ENCODE peak calls at places on chromosomes 16 and 17, in six cellular contexts. One of them, this sample, is unnamed.

GRCh38 chr17:45013021-45013997 is 38.1 kb downstream of the DCAKD start:
- DNase-seq in CD4-positive, alpha-beta memory T cell: no peak
- DNase-seq in adrenal gland: no peak
- DNase-seq in PC-3: no peak
- DNase-seq in neuronal stem cell: no peak
- DNase-seq in left lung: no peak
- DNase-seq in this sample: no peak

GRCh38 chr17:76969598-76970172 is 101.5 kb downstream of the MGAT5B start:
- DNase-seq in CD4-positive, alpha-beta memory T cell: no peak
- DNase-seq in adrenal gland: no peak
- DNase-seq in PC-3: peak; percentile 62
- DNase-seq in neuronal stem cell: no peak
- DNase-seq in left lung: no peak
- DNase-seq in this sample: no peak

GRCh38 chr17:27504188-27504995 is 48.1 kb downstream of the KSR1 start:
- DNase-seq in CD4-positive, alpha-beta memory T cell: no peak
- DNase-seq in adrenal gland: no peak
- DNase-seq in PC-3: no peak
- DNase-seq in neuronal stem cell: no peak
- DNase-seq in left lung: no peak
- DNase-seq in this sample: no peak

GRCh38 chr17:77420804-77421634 is 280.2 kb downstream of the SEC14L1 start:
- DNase-seq in CD4-positive, alpha-beta memory T cell: peak; percentile 56
- DNase-seq in adrenal gland: peak; percentile 54
- DNase-seq in PC-3: no peak
- DNase-seq in neuronal stem cell: no peak
- DNase-seq in left lung: no peak
- DNase-seq in this sample: peak; percentile 74

GRCh38 chr17:65029605-65030308 is 26.8 kb downstream of the GNA13 start:
- DNase-seq in CD4-positive, alpha-beta memory T cell: no peak
- DNase-seq in adrenal gland: no peak
- DNase-seq in PC-3: no peak
- DNase-seq in neuronal stem cell: no peak
- DNase-seq in left lung: no peak
- DNase-seq in this sample: no peak

GRCh38 chr16:177394-177822 is 928 bp downstream of the HBA1 start:
- DNase-seq in CD4-positive, alpha-beta memory T cell: no peak
- DNase-seq in adrenal gland: no peak
- DNase-seq in PC-3: no peak
- DNase-seq in neuronal stem cell: no peak
- DNase-seq in left lung: no peak
- DNase-seq in this sample: no peak

GRCh38 chr16:35560637-35560984 is 2101.2 kb downstream of the TP53TG3F start:
- DNase-seq in CD4-positive, alpha-beta memory T cell: no peak
- DNase-seq in adrenal gland: no peak
- DNase-seq in PC-3: no peak
- DNase-seq in neuronal stem cell: no peak
- DNase-seq in left lung: no peak
- DNase-seq in this sample: no peak

GRCh38 chr17:19306160-19307111 is 56.1 kb downstream of the B9D1 start:
- DNase-seq in CD4-positive, alpha-beta memory T cell: peak; percentile 73
- DNase-seq in adrenal gland: no peak
- DNase-seq in PC-3: no peak
- DNase-seq in neuronal stem cell: no peak
- DNase-seq in left lung: no peak
- DNase-seq in this sample: no peak

GRCh38 chr17:64355536-64356303 is 34.9 kb downstream of the PECAM1 start:
- DNase-seq in CD4-positive, alpha-beta memory T cell: no peak
- DNase-seq in adrenal gland: no peak
- DNase-seq in PC-3: peak; percentile 80
- DNase-seq in neuronal stem cell: no peak
- DNase-seq in left lung: peak; percentile 10
- DNase-seq in this sample: no peak

DNA sequence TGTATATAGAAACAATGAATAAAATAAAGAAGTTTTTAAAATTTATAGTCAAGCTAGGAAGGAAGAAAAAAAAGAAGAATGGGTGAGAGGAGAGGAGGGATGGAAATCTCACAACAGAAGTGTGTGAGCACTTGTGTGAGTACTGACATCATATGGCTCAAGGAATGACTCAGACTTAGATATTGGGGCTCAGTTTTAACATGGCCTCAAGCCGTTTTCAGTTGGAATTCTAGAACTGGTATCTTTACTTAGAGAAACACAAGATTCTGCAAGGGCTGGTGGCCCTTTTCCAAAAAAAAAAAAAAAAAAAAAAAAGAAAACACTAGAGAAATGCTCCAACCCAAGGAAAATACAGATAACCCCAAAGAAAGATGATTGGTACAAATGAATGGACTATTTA is 55.1 kb downstream of the STXBP4 start:
- DNase-seq in CD4-positive, alpha-beta memory T cell: no peak
- DNase-seq in adrenal gland: no peak
- DNase-seq in PC-3: no peak
- DNase-seq in neuronal stem cell: no peak
- DNase-seq in left lung: no peak
- DNase-seq in this sample: no peak
- H3K9me3 ChIP-seq in CD4-positive, alpha-beta memory T cell: no peaks in the 10 kb centered on the region
- H3K9me3 ChIP-seq in adrenal gland: no peaks in the 10 kb centered on the region
- H3K9me3 ChIP-seq in PC-3: no peaks in the 10 kb centered on the region
- H3K9me3 ChIP-seq in neuronal stem cell: no peaks in the 10 kb centered on the region
- H3K9me3 ChIP-seq in left lung: no peaks in the 10 kb centered on the region
- H3K9me3 ChIP-seq in this sample: no peaks in the 10 kb centered on the region

DNA sequence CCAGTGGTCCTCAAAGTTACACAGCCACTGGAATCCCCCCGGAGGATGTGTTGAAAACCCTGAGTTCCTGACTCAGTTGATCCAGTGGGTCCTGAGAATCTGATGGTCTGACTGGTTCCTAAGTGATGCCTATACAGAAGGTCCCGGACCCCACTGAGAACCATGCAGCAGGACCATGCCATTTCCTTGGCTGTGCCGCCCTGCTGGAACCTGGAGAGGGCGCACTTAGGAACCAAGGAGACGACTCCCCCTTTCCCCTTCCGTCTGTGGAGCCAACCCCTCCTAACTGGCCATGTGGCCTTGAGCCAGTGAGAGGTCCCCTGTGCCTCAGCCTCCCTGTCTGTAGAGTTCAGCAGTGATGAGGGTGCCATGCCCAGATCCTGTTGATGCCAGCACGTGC is 22.0 kb downstream of the C16orf74 start:
- DNase-seq in CD4-positive, alpha-beta memory T cell: no peak
- DNase-seq in adrenal gland: no peak
- DNase-seq in PC-3: no peak
- DNase-seq in neuronal stem cell: no peak
- DNase-seq in left lung: no peak
- DNase-seq in this sample: no peak
- H3K4me3 ChIP-seq in CD4-positive, alpha-beta memory T cell: no peak overlapping the region
- H3K4me3 ChIP-seq in adrenal gland: no peak overlapping the region
- H3K4me3 ChIP-seq in PC-3: no peak overlapping the region
- H3K4me3 ChIP-seq in neuronal stem cell: no peak overlapping the region
- H3K4me3 ChIP-seq in left lung: no peak overlapping the region
- H3K4me3 ChIP-seq in this sample: no peak overlapping the region

DNA sequence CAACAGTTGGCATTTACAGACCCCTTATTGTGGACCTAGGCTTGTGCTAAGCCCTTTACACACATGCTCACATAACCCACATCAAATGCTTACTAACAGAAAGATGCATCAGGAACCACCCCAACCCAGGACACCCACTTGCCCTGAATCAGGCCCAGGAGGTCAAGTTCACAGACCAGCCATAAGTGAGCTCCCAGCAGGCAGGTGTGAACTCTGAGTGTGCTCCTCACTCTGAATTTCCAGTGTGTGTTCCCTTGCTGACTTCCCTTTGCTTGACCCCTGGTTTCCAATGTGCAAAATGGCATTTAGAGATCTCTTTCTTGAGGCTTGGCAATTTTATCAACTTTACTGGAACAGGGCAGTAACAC is 87.0 kb downstream of the BMERB1 start:
- DNase-seq in CD4-positive, alpha-beta memory T cell: no peak
- DNase-seq in adrenal gland: no peak
- DNase-seq in PC-3: no peak
- DNase-seq in neuronal stem cell: no peak
- DNase-seq in left lung: no peak
- DNase-seq in this sample: no peak
- H3K27ac ChIP-seq in CD4-positive, alpha-beta memory T cell: no peak overlapping the region
- H3K27ac ChIP-seq in adrenal gland: peak overlapping the region; percentile 73
- H3K27ac ChIP-seq in PC-3: no peak overlapping the region
- H3K27ac ChIP-seq in neuronal stem cell: no peak overlapping the region
- H3K27ac ChIP-seq in left lung: no peak overlapping the region
- H3K27ac ChIP-seq in this sample: no peak overlapping the region

DNA sequence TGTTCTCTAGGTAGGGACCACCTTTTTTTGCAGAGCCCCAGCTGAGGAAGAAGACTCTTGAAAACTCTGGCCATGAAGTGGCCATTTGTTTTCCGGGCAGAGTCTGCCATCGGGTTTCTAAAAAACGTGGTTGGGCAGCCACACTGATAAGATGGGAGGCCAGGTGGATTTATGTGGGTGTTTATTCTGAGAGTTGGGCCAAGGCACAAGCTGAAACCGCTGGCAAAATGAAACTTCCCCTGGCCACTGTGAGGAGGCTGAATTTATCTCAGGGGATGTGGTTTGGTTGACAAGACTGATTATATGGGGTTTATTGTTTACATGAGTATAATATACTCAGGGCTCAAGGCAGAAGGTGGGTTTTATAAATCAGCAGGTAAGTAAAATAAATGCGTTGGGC is 421.8 kb downstream of the UTP18 start:
- DNase-seq in CD4-positive, alpha-beta memory T cell: no peak
- DNase-seq in adrenal gland: no peak
- DNase-seq in PC-3: no peak
- DNase-seq in neuronal stem cell: no peak
- DNase-seq in left lung: no peak
- DNase-seq in this sample: no peak
- H3K9me3 ChIP-seq in CD4-positive, alpha-beta memory T cell: no peaks in the 10 kb centered on the region
- H3K9me3 ChIP-seq in adrenal gland: no peaks in the 10 kb centered on the region
- H3K9me3 ChIP-seq in PC-3: peaks cover 9% of the 10 kb centered on the region
- H3K9me3 ChIP-seq in neuronal stem cell: no peaks in the 10 kb centered on the region
- H3K9me3 ChIP-seq in left lung: no peaks in the 10 kb centered on the region
- H3K9me3 ChIP-seq in this sample: peaks cover 2% of the 10 kb centered on the region

GRCh38 chr17:80872011-80872929 is 119.4 kb upstream of the CHMP6 start:
- DNase-seq in CD4-positive, alpha-beta memory T cell: no peak
- DNase-seq in adrenal gland: no peak
- DNase-seq in PC-3: no peak
- DNase-seq in neuronal stem cell: no peak
- DNase-seq in left lung: peak; percentile 47
- DNase-seq in this sample: no peak

GRCh38 chr17:80872999-80873951 is 118.4 kb upstream of the CHMP6 start:
- DNase-seq in CD4-positive, alpha-beta memory T cell: no peak
- DNase-seq in adrenal gland: peak; percentile 77
- DNase-seq in PC-3: peak; percentile 36
- DNase-seq in neuronal stem cell: peak; percentile 75
- DNase-seq in left lung: peak; percentile 77
- DNase-seq in this sample: no peak

GRCh38 chr17:80877829-80878303 is 113.8 kb upstream of the CHMP6 start:
- DNase-seq in CD4-positive, alpha-beta memory T cell: no peak
- DNase-seq in adrenal gland: no peak
- DNase-seq in PC-3: no peak
- DNase-seq in neuronal stem cell: no peak
- DNase-seq in left lung: peak; percentile 43
- DNase-seq in this sample: no peak

GRCh38 chr17:80877095-80877828 is 114.4 kb upstream of the CHMP6 start:
- DNase-seq in CD4-positive, alpha-beta memory T cell: no peak
- DNase-seq in adrenal gland: no peak
- DNase-seq in PC-3: no peak
- DNase-seq in neuronal stem cell: no peak
- DNase-seq in left lung: peak; percentile 28
- DNase-seq in this sample: no peak

GRCh38 chr17:80874866-80875445 is 116.7 kb upstream of the CHMP6 start:
- DNase-seq in CD4-positive, alpha-beta memory T cell: no peak
- DNase-seq in adrenal gland: no peak
- DNase-seq in PC-3: no peak
- DNase-seq in neuronal stem cell: no peak
- DNase-seq in left lung: no peak
- DNase-seq in this sample: no peak
- H3K4me3 ChIP-seq in CD4-positive, alpha-beta memory T cell: no peak overlapping the region
- H3K4me3 ChIP-seq in adrenal gland: no peak overlapping the region
- H3K4me3 ChIP-seq in PC-3: no peak overlapping the region
- H3K4me3 ChIP-seq in neuronal stem cell: no peak overlapping the region
- H3K4me3 ChIP-seq in left lung: no peak overlapping the region
- H3K4me3 ChIP-seq in this sample: no peak overlapping the region

DNA sequence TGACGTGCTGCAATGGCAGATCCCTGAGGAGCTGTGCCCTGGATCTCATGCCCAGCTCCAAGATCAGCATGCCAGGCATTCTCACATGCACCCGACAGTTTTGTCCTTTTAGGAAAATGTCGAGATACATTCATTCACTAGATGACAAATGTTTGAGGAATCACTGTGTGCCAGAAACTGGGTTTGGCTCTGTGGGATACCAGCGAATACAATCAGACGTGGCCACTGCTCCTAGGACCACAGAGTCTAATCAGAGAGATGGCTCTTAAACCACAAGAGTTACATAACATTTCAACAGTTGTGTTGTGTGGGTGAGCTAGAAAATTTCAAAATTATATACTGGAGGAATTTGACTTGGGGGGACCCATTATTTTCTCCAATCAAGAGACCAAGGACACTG is 579.7 kb downstream of the CDH13 start:
- DNase-seq in CD4-positive, alpha-beta memory T cell: no peak
- DNase-seq in adrenal gland: no peak
- DNase-seq in PC-3: no peak
- DNase-seq in neuronal stem cell: no peak
- DNase-seq in left lung: no peak
- DNase-seq in this sample: no peak
- H3K27ac ChIP-seq in CD4-positive, alpha-beta memory T cell: no peak overlapping the region
- H3K27ac ChIP-seq in adrenal gland: no peak overlapping the region
- H3K27ac ChIP-seq in PC-3: no peak overlapping the region
- H3K27ac ChIP-seq in neuronal stem cell: no peak overlapping the region
- H3K27ac ChIP-seq in left lung: no peak overlapping the region
- H3K27ac ChIP-seq in this sample: no peak overlapping the region

DNA sequence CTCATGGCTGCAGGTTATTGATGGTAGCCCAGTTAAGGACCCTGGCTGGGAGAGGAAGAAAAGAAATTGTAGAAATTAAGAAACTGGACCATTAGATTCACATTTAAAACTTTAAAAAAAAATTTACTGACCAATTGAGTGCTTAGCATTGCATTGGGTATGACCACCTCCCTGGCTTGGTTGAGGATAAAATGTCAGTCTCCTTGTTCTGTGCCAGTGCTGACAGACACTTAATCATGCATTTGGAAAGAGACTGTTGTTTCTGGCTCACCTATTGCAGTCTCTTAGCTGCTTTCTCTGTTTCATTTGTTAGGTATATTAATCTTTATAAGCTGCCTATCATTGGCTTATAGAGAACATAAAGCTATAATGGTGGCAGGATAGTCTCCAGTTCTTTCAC is 1.7 kb downstream of the MYH1 start:
- DNase-seq in CD4-positive, alpha-beta memory T cell: no peak
- DNase-seq in adrenal gland: no peak
- DNase-seq in PC-3: no peak
- DNase-seq in neuronal stem cell: no peak
- DNase-seq in left lung: no peak
- DNase-seq in this sample: no peak
- H3K9me3 ChIP-seq in CD4-positive, alpha-beta memory T cell: no peaks in the 10 kb centered on the region
- H3K9me3 ChIP-seq in adrenal gland: no peaks in the 10 kb centered on the region
- H3K9me3 ChIP-seq in PC-3: no peaks in the 10 kb centered on the region
- H3K9me3 ChIP-seq in neuronal stem cell: no peaks in the 10 kb centered on the region
- H3K9me3 ChIP-seq in left lung: no peaks in the 10 kb centered on the region
- H3K9me3 ChIP-seq in this sample: peaks cover 7% of the 10 kb centered on the region

GRCh38 chr17:37743612-37743874 is 1.3 kb downstream of the HNF1B start:
- DNase-seq in CD4-positive, alpha-beta memory T cell: no peak
- DNase-seq in adrenal gland: no peak
- DNase-seq in PC-3: no peak
- DNase-seq in neuronal stem cell: no peak
- DNase-seq in left lung: no peak
- DNase-seq in this sample: no peak
- H3K4me3 ChIP-seq in CD4-positive, alpha-beta memory T cell: no peak overlapping the region
- H3K4me3 ChIP-seq in adrenal gland: peak overlapping the region; percentile 26
- H3K4me3 ChIP-seq in PC-3: peak overlapping the region; percentile 76
- H3K4me3 ChIP-seq in neuronal stem cell: peak overlapping the region; percentile 27
- H3K4me3 ChIP-seq in left lung: peak overlapping the region; percentile 30
- H3K4me3 ChIP-seq in this sample: no peak overlapping the region

GRCh38 chr16:27624154-27625049 is 74.5 kb downstream of the KATNIP start:
- DNase-seq in CD4-positive, alpha-beta memory T cell: no peak
- DNase-seq in adrenal gland: no peak
- DNase-seq in PC-3: no peak
- DNase-seq in neuronal stem cell: no peak
- DNase-seq in left lung: no peak
- DNase-seq in this sample: no peak
- H3K27ac ChIP-seq in CD4-positive, alpha-beta memory T cell: no peak overlapping the region
- H3K27ac ChIP-seq in adrenal gland: no peak overlapping the region
- H3K27ac ChIP-seq in PC-3: no peak overlapping the region
- H3K27ac ChIP-seq in neuronal stem cell: no peak overlapping the region
- H3K27ac ChIP-seq in left lung: no peak overlapping the region
- H3K27ac ChIP-seq in this sample: no peak overlapping the region